ENCODE peak calls at places on chromosomes 16 and 17, in seven cellular contexts. P, D, X, R, Z, Y and W are unnamed samples.

GRCh38 chr17:18119166-18119745 is 10.7 kb downstream of the MYO15A start:
- DNase-seq in P (no peak), D (no peak), X (no peak), R (no peak), Z (no peak), Y (no peak), W (no peak)

GRCh38 chr17:71765437-71765836 is 355.4 kb upstream of the SOX9 start:
- DNase-seq in P (no peak), D (no peak), X (no peak), R (no peak), Z (no peak), Y (no peak), W (no peak)

GRCh38 chr16:75064403-75065148 is 52.0 kb downstream of the LDHD start:
- DNase-seq in P (no peak), D (no peak), X (no peak), R (no peak), Z (no peak), Y (no peak), W (no peak)

GRCh38 chr16:1159325-1159972 is 6.5 kb downstream of the CACNA1H start:
- DNase-seq in P (peak), D (no peak), X (no peak), R (peak), Z (no peak), Y (no peak), W (no peak)

GRCh38 chr16:56673916-56674315 is 4.3 kb downstream of the MT1H start:
- DNase-seq in P (no peak), D (no peak), X (peak), R (peak), Z (peak), Y (no peak), W (no peak)

GRCh38 chr16:67766281-67766680 is 40.1 kb downstream of the RANBP10 start:
- DNase-seq in P (no peak), D (no peak), X (no peak), R (no peak), Z (no peak), Y (no peak), W (no peak)

GRCh38 chr16:70162041-70162451 is 11.5 kb upstream of the CLEC18C start:
- DNase-seq in P (no peak), D (no peak), X (no peak), R (no peak), Z (peak), Y (peak), W (no peak)

GRCh38 chr17:5282639-5283217 is 644 bp downstream of the RABEP1 start:
- DNase-seq in P (no peak), D (peak), X (no peak), R (peak), Z (no peak), Y (peak), W (no peak)

GRCh38 chr17:57705921-57706695 is 39.0 kb downstream of the CCDC182 start:
- DNase-seq in P (no peak), D (no peak), X (no peak), R (no peak), Z (no peak), Y (no peak), W (no peak)

GRCh38 chr17:7552621-7553051 is 3.8 kb downstream of the TNFSF12 start:
- DNase-seq in P (no peak), D (no peak), X (no peak), R (no peak), Z (no peak), Y (peak), W (no peak)

GRCh38 chr17:82529914-82530300 is 10.4 kb downstream of the FOXK2 start:
- DNase-seq in P (no peak), D (peak), X (no peak), R (no peak), Z (no peak), Y (no peak), W (no peak)

GRCh38 chr17:29073520-29073919 is 30.6 kb downstream of the PIPOX start:
- DNase-seq in P (peak), D (no peak), X (no peak), R (peak), Z (no peak), Y (no peak), W (no peak)

GRCh38 chr17:52032454-52032853 is 126.1 kb downstream of the CA10 start:
- DNase-seq in P (no peak), D (no peak), X (no peak), R (no peak), Z (no peak), Y (no peak), W (no peak)

GRCh38 chr17:76594676-76595075 is 9.0 kb upstream of the ST6GALNAC2 start:
- DNase-seq in P (no peak), D (no peak), X (no peak), R (no peak), Z (no peak), Y (no peak), W (no peak)

GRCh38 chr17:1455291-1455747 is 713 bp downstream of the CRK start:
- DNase-seq in P (no peak), D (peak), X (peak), R (peak), Z (peak), Y (peak), W (peak)

GRCh38 chr17:10099051-10099571 is 99.3 kb downstream of the GAS7 start:
- DNase-seq in P (no peak), D (no peak), X (no peak), R (no peak), Z (peak), Y (peak), W (no peak)

GRCh38 chr17:67531291-67531690 is 154.2 kb downstream of the PITPNC1 start:
- DNase-seq in P (no peak), D (peak), X (peak), R (no peak), Z (no peak), Y (peak), W (peak)

GRCh38 chr16:81778861-81779539 is at the start of gene PLCG2:
- DNase-seq in P (no peak), D (peak), X (no peak), R (peak), Z (peak), Y (peak), W (peak)

GRCh38 chr16:24668481-24669001 is 60.9 kb upstream of the TNRC6A start:
- DNase-seq in P (no peak), D (no peak), X (no peak), R (no peak), Z (peak), Y (no peak), W (no peak)